ENCODE peak calls at places on chromosomes 12 and 14, in four cellular contexts. C is K562, Z is HEK293T, D is HepG2. O is an unnamed sample.

GRCh38 chr14:69658664-69659261 is 47.4 kb downstream of the SUSD6 start:
- DNase-seq in Z (no peak), D (peak), C (peak), O (no peak)

GRCh38 chr14:37246427-37246829 is 48.7 kb downstream of the MIPOL1 start:
- DNase-seq in Z (peak), D (peak), C (peak), O (no peak)

GRCh38 chr12:124774054-124774461 is 89.6 kb downstream of the SCARB1 start:
- DNase-seq in Z (no peak), C (no peak), D (no peak), O (no peak)

GRCh38 chr14:90287791-90288190 is 31.4 kb downstream of the PSMC1 start:
- DNase-seq in Z (no peak), D (no peak), C (no peak), O (no peak)

GRCh38 chr12:81221681-81222080 is 143.8 kb downstream of the ACSS3 start:
- DNase-seq in Z (no peak), D (no peak), C (no peak), O (no peak)

GRCh38 chr14:91873476-91874265 is 6.3 kb upstream of the TC2N start:
- DNase-seq in Z (no peak), C (no peak), D (no peak), O (peak)

GRCh38 chr12:43482311-43483085 is 69.5 kb downstream of the ADAMTS20 start:
- DNase-seq in C (no peak), D (no peak), Z (no peak), O (no peak)

GRCh38 chr14:36791402-36791801 is 129.7 kb downstream of the PAX9 start:
- DNase-seq in C (no peak), D (peak), Z (no peak), O (no peak)

GRCh38 chr12:6996040-6996441 is 22.2 kb downstream of the LPCAT3 start:
- DNase-seq in C (peak), D (peak), Z (no peak), O (no peak)

GRCh38 chr14:80906946-80907345 is 34.6 kb downstream of the CEP128 start:
- DNase-seq in D (no peak), Z (no peak), C (no peak), O (no peak)

GRCh38 chr12:79547044-79547734 is 143.6 kb downstream of the PAWR start:
- DNase-seq in C (no peak), D (peak), Z (no peak), O (no peak)

GRCh38 chr14:75303415-75303814 is 24.8 kb downstream of the FOS start:
- DNase-seq in Z (peak), C (peak), D (peak), O (no peak)

GRCh38 chr12:120157678-120158077 is 36.8 kb downstream of the GCN1 start:
- DNase-seq in Z (no peak), D (no peak), C (no peak), O (no peak)

GRCh38 chr14:94593376-94593748 is 12.1 kb downstream of the SERPINA5 start:
- DNase-seq in D (no peak), Z (no peak), C (no peak), O (no peak)

GRCh38 chr14:54252072-54252730 is 144.6 kb upstream of the CDKN3 start:
- DNase-seq in D (peak), Z (no peak), C (no peak), O (no peak)

GRCh38 chr14:74459981-74460380 is 33.1 kb downstream of the NPC2 start:
- DNase-seq in D (no peak), Z (no peak), C (no peak), O (no peak)

GRCh38 chr12:132524405-132524804 is 34.5 kb downstream of the FBRSL1 start:
- DNase-seq in D (no peak), C (no peak), Z (no peak), O (no peak)

GRCh38 chr12:106582661-106583577 is at the start of gene RFX4:
- DNase-seq in D (no peak), Z (no peak), C (no peak), O (no peak)

GRCh38 chr12:91106283-91106682 is 5.0 kb downstream of the LUM start:
- DNase-seq in D (no peak), C (no peak), Z (no peak), O (no peak)

GRCh38 chr12:91113621-91114020 is 2.3 kb upstream of the LUM start:
- DNase-seq in Z (no peak), D (no peak), C (no peak), O (no peak)

GRCh38 chr12:91109148-91109564 is 2.1 kb downstream of the LUM start:
- DNase-seq in D (peak), C (peak), Z (peak), O (peak)

GRCh38 chr12:91108196-91108595 is 3.1 kb downstream of the LUM start:
- DNase-seq in C (no peak), D (no peak), Z (no peak), O (no peak)

GRCh38 chr12:91111366-91112321 is at the start of gene LUM:
- DNase-seq in D (no peak), Z (no peak), C (no peak), O (no peak)
- TF ChIP-seq TARDBP in D (no peak), Z (no peak), C (no peak), O (no peak)

DNA sequence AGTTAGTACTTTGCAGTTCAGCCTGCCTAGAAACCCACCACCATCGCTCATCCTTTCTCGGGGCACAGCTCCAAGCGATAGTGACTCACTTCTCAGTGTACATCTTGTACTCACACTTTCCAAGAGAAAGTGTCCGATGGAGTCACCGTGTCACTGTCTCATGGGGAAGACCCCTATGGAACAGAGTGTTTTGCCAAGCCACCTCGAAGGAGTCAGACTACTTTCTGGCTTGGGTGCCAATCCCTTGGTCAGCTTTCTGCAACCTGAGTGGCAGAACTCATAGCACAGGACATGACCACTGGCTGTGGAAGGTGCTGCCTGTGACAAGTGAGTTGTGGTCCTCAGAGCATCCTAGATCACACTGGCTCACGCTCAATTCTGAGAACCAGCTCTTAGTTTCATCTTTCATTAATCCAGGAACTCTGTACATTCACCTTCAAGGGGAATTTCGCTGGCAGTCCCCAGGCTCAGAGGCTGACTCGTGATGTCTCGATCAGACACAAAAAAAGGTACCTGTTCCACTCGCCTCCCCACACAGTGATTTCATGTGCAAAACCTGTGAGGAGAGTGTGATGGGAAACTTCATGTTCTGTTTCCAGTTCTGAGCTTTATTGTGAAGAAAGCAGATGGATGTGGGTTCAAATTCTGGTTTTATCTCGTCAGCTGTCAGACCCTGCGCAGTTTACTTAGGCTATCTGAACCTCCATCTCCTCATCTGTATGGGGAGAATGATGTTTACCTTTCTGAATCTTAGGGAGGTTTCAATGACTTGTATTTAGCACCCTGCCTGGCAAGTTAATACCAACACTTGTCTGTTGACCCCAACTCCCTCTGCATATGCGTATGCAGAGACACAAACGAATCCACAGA is 127.3 kb upstream of the CCND2 start:
- DNase-seq in Z (no peak), C (no peak), D (no peak), O (peak)
- TF ChIP-seq TARDBP in Z (no peak), C (no peak), D (no peak), O (no peak)

GRCh38 chr12:9509464-9510166 is 98.1 kb downstream of the KLRB1 start:
- DNase-seq in Z (no peak), C (no peak), D (no peak), O (no peak)
- TF ChIP-seq TARDBP in Z (no peak), C (no peak), D (no peak), O (no peak)

DNA sequence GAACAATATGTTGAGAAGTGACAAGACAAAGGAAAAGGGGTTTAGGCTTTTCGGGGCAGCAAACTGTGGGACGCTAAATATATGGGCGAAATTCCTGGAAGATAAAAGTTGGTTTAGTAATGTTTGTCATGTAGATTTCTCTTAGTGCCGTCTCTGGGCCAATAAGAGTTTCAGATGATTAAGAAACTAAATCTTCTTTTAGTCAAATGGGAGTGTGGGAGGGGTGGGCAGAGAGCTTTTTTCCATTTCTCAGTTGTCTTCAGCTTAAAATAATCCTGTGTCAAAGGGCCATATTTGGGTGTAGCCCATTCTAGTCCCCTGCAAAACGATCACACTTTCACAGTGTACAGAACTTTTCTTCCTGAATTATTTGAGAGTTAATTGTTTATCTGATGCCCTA is 41.6 kb upstream of the FUT8 start:
- DNase-seq in D (no peak), Z (no peak), C (no peak), O (no peak)
- TF ChIP-seq TARDBP in D (no peak), Z (no peak), C (no peak), O (no peak)

DNA sequence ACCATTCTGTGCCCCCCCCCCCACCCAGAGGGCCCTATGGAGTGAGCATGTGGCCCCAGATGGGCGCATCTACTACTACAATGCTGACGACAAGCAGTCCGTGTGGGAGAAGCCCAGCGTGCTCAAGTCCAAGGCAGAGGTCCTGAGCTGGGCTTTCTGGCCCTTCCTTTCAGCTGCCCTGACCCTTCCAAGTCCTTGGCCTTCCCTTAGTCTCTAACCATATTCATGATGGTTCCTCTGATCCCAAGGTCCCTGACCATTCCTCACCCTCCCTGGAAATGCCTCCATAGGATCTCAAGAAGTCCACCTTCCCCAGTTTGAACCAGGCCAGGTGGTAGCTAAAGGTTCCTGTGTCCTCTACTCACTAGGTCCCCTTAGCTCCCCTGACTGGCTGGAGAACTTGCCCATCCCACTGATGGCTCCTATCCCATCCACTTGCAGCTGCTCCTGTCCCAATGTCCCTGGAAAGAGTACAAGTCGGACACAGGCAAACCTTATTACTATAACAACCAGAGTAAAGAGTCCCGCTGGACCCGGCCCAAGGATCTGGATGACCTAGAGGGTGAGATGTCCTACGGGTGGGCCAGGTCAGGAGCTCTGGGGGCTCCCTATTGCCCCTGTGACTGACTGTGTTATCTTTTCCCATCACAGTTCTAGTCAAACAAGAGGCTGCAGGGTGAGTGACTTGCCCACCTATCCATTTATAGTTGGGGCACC is 9.8 kb downstream of the PRPF40B start:
- DNase-seq in Z (no peak), D (no peak), C (no peak), O (no peak)
- TF ChIP-seq TARDBP in Z (no peak), D (no peak), C (no peak), O (no peak)

O was measured in GM12878.